ENCODE peak calls at places on chromosomes 6 and 20, in eight cellular contexts. One of them, this sample, is unnamed.

GRCh38 chr6:96721227-96721626 is 116.0 kb downstream of the GPR63 start:
- DNase-seq in Peyer's patch: no peak
- DNase-seq in ovary: no peak
- DNase-seq in HepG2: no peak
- DNase-seq in body of pancreas: no peak
- DNase-seq in transverse colon: no peak
- DNase-seq in esophagus squamous epithelium: no peak
- DNase-seq in endothelial cell of umbilical vein: no peak
- DNase-seq in this sample: no peak

GRCh38 chr6:138145402-138145801 is 16.3 kb upstream of the ARFGEF3 start:
- DNase-seq in Peyer's patch: no peak
- DNase-seq in ovary: no peak
- DNase-seq in HepG2: no peak
- DNase-seq in body of pancreas: no peak
- DNase-seq in transverse colon: no peak
- DNase-seq in esophagus squamous epithelium: no peak
- DNase-seq in endothelial cell of umbilical vein: no peak
- DNase-seq in this sample: no peak

GRCh38 chr20:12660918-12661317 is 347.9 kb upstream of the SPTLC3 start:
- DNase-seq in Peyer's patch: no peak
- DNase-seq in ovary: no peak
- DNase-seq in HepG2: peak; percentile 13
- DNase-seq in body of pancreas: peak; percentile 45
- DNase-seq in transverse colon: no peak
- DNase-seq in esophagus squamous epithelium: no peak
- DNase-seq in endothelial cell of umbilical vein: no peak
- DNase-seq in this sample: no peak

GRCh38 chr6:162385980-162386379 is 341.6 kb downstream of the PRKN start:
- DNase-seq in Peyer's patch: no peak
- DNase-seq in ovary: no peak
- DNase-seq in HepG2: no peak
- DNase-seq in body of pancreas: no peak
- DNase-seq in transverse colon: no peak
- DNase-seq in esophagus squamous epithelium: no peak
- DNase-seq in endothelial cell of umbilical vein: no peak
- DNase-seq in this sample: no peak

GRCh38 chr20:63309261-63310071 is 16.5 kb downstream of the COL20A1 start:
- DNase-seq in Peyer's patch: no peak
- DNase-seq in ovary: peak; percentile 68
- DNase-seq in HepG2: peak; percentile 41
- DNase-seq in body of pancreas: peak; percentile 28
- DNase-seq in transverse colon: peak; percentile 20
- DNase-seq in esophagus squamous epithelium: no peak
- DNase-seq in endothelial cell of umbilical vein: peak; percentile 19
- DNase-seq in this sample: no peak

GRCh38 chr6:52725530-52726192 is 37.6 kb downstream of the GSTA2 start:
- DNase-seq in Peyer's patch: no peak
- DNase-seq in ovary: no peak
- DNase-seq in HepG2: peak; percentile 99
- DNase-seq in body of pancreas: peak; percentile 89
- DNase-seq in transverse colon: peak; percentile 26
- DNase-seq in esophagus squamous epithelium: no peak
- DNase-seq in endothelial cell of umbilical vein: no peak
- DNase-seq in this sample: no peak

GRCh38 chr20:32050851-32051556 is 1.0 kb upstream of the HCK start:
- DNase-seq in Peyer's patch: peak; percentile 43
- DNase-seq in ovary: no peak
- DNase-seq in HepG2: no peak
- DNase-seq in body of pancreas: peak; percentile 62
- DNase-seq in transverse colon: peak; percentile 44
- DNase-seq in esophagus squamous epithelium: no peak
- DNase-seq in endothelial cell of umbilical vein: no peak
- DNase-seq in this sample: no peak

GRCh38 chr6:125793863-125794262 is 3.1 kb downstream of the NCOA7 start:
- DNase-seq in Peyer's patch: no peak
- DNase-seq in ovary: no peak
- DNase-seq in HepG2: no peak
- DNase-seq in body of pancreas: no peak
- DNase-seq in transverse colon: no peak
- DNase-seq in esophagus squamous epithelium: no peak
- DNase-seq in endothelial cell of umbilical vein: peak; percentile 88
- DNase-seq in this sample: no peak

GRCh38 chr20:62321521-62321948 is 18.7 kb downstream of the ADRM1 start:
- DNase-seq in Peyer's patch: no peak
- DNase-seq in ovary: no peak
- DNase-seq in HepG2: no peak
- DNase-seq in body of pancreas: no peak
- DNase-seq in transverse colon: no peak
- DNase-seq in esophagus squamous epithelium: no peak
- DNase-seq in endothelial cell of umbilical vein: no peak
- DNase-seq in this sample: no peak

GRCh38 chr6:138036955-138037592 is 70.1 kb downstream of the PERP start:
- DNase-seq in Peyer's patch: no peak
- DNase-seq in ovary: no peak
- DNase-seq in HepG2: no peak
- DNase-seq in body of pancreas: no peak
- DNase-seq in transverse colon: no peak
- DNase-seq in esophagus squamous epithelium: no peak
- DNase-seq in endothelial cell of umbilical vein: no peak
- DNase-seq in this sample: no peak

GRCh38 chr6:121600389-121601233 is 165.2 kb downstream of the GJA1 start:
- DNase-seq in Peyer's patch: no peak
- DNase-seq in ovary: no peak
- DNase-seq in HepG2: no peak
- DNase-seq in body of pancreas: no peak
- DNase-seq in transverse colon: no peak
- DNase-seq in esophagus squamous epithelium: no peak
- DNase-seq in endothelial cell of umbilical vein: no peak
- DNase-seq in this sample: no peak

GRCh38 chr6:41502607-41503434 is 43.4 kb upstream of the FOXP4 start:
- DNase-seq in Peyer's patch: no peak
- DNase-seq in ovary: peak; percentile 65
- DNase-seq in HepG2: no peak
- DNase-seq in body of pancreas: peak; percentile 14
- DNase-seq in transverse colon: no peak
- DNase-seq in esophagus squamous epithelium: no peak
- DNase-seq in endothelial cell of umbilical vein: no peak
- DNase-seq in this sample: no peak

GRCh38 chr6:39377530-39377929 is 55.0 kb upstream of the KCNK16 start:
- DNase-seq in Peyer's patch: no peak
- DNase-seq in ovary: peak; percentile 62
- DNase-seq in HepG2: peak; percentile 33
- DNase-seq in body of pancreas: peak; percentile 83
- DNase-seq in transverse colon: peak; percentile 73
- DNase-seq in esophagus squamous epithelium: no peak
- DNase-seq in endothelial cell of umbilical vein: peak; percentile 49
- DNase-seq in this sample: no peak

GRCh38 chr20:59661141-59661540 is 56.8 kb downstream of the PHACTR3 start:
- DNase-seq in Peyer's patch: no peak
- DNase-seq in ovary: no peak
- DNase-seq in HepG2: no peak
- DNase-seq in body of pancreas: no peak
- DNase-seq in transverse colon: no peak
- DNase-seq in esophagus squamous epithelium: no peak
- DNase-seq in endothelial cell of umbilical vein: no peak
- DNase-seq in this sample: peak; percentile 47

GRCh38 chr6:155872961-155873360 is 417.3 kb upstream of the NOX3 start:
- DNase-seq in Peyer's patch: no peak
- DNase-seq in ovary: no peak
- DNase-seq in HepG2: no peak
- DNase-seq in body of pancreas: no peak
- DNase-seq in transverse colon: no peak
- DNase-seq in esophagus squamous epithelium: no peak
- DNase-seq in endothelial cell of umbilical vein: no peak
- DNase-seq in this sample: no peak

GRCh38 chr6:88868559-88868860 is 94.9 kb downstream of the RNGTT start:
- DNase-seq in Peyer's patch: no peak
- DNase-seq in ovary: no peak
- DNase-seq in HepG2: no peak
- DNase-seq in body of pancreas: no peak
- DNase-seq in transverse colon: no peak
- DNase-seq in esophagus squamous epithelium: no peak
- DNase-seq in endothelial cell of umbilical vein: peak; percentile 65
- DNase-seq in this sample: no peak

GRCh38 chr6:38033442-38033982 is 214.0 kb downstream of the ZFAND3 start:
- DNase-seq in Peyer's patch: no peak
- DNase-seq in ovary: no peak
- DNase-seq in HepG2: no peak
- DNase-seq in body of pancreas: no peak
- DNase-seq in transverse colon: no peak
- DNase-seq in esophagus squamous epithelium: no peak
- DNase-seq in endothelial cell of umbilical vein: no peak
- DNase-seq in this sample: no peak

GRCh38 chr6:154872605-154873004 is 122.5 kb upstream of the TIAM2 start:
- DNase-seq in Peyer's patch: no peak
- DNase-seq in ovary: no peak
- DNase-seq in HepG2: no peak
- DNase-seq in body of pancreas: no peak
- DNase-seq in transverse colon: no peak
- DNase-seq in esophagus squamous epithelium: no peak
- DNase-seq in endothelial cell of umbilical vein: no peak
- DNase-seq in this sample: no peak

GRCh38 chr20:32240220-32240619 is 32.5 kb downstream of the POFUT1 start:
- DNase-seq in Peyer's patch: no peak
- DNase-seq in ovary: no peak
- DNase-seq in HepG2: no peak
- DNase-seq in body of pancreas: no peak
- DNase-seq in transverse colon: no peak
- DNase-seq in esophagus squamous epithelium: no peak
- DNase-seq in endothelial cell of umbilical vein: no peak
- DNase-seq in this sample: no peak

GRCh38 chr20:38673261-38673660 is 51.0 kb upstream of the SLC32A1 start:
- DNase-seq in Peyer's patch: no peak
- DNase-seq in ovary: no peak
- DNase-seq in HepG2: no peak
- DNase-seq in body of pancreas: no peak
- DNase-seq in transverse colon: no peak
- DNase-seq in esophagus squamous epithelium: no peak
- DNase-seq in endothelial cell of umbilical vein: no peak
- DNase-seq in this sample: no peak

GRCh38 chr6:39493174-39493573 is 170.7 kb upstream of the KCNK16 start:
- DNase-seq in Peyer's patch: no peak
- DNase-seq in ovary: no peak
- DNase-seq in HepG2: no peak
- DNase-seq in body of pancreas: no peak
- DNase-seq in transverse colon: no peak
- DNase-seq in esophagus squamous epithelium: no peak
- DNase-seq in endothelial cell of umbilical vein: no peak
- DNase-seq in this sample: no peak

GRCh38 chr20:6395695-6396094 is 272.9 kb upstream of the FERMT1 start:
- DNase-seq in Peyer's patch: no peak
- DNase-seq in ovary: no peak
- DNase-seq in HepG2: no peak
- DNase-seq in body of pancreas: no peak
- DNase-seq in transverse colon: no peak
- DNase-seq in esophagus squamous epithelium: no peak
- DNase-seq in endothelial cell of umbilical vein: no peak
- DNase-seq in this sample: no peak

GRCh38 chr20:21516861-21517565 is 3.1 kb upstream of the NKX2-2 start:
- DNase-seq in Peyer's patch: no peak
- DNase-seq in ovary: no peak
- DNase-seq in HepG2: no peak
- DNase-seq in body of pancreas: no peak
- DNase-seq in transverse colon: no peak
- DNase-seq in esophagus squamous epithelium: no peak
- DNase-seq in endothelial cell of umbilical vein: no peak
- DNase-seq in this sample: peak; percentile 77
- H3K9me3 ChIP-seq in Peyer's patch: no peaks in the 10 kb centered on the region
- H3K9me3 ChIP-seq in ovary: no peaks in the 10 kb centered on the region
- H3K9me3 ChIP-seq in HepG2: no peaks in the 10 kb centered on the region
- H3K9me3 ChIP-seq in body of pancreas: no peaks in the 10 kb centered on the region
- H3K9me3 ChIP-seq in transverse colon: no peaks in the 10 kb centered on the region
- H3K9me3 ChIP-seq in esophagus squamous epithelium: no peaks in the 10 kb centered on the region
- H3K9me3 ChIP-seq in endothelial cell of umbilical vein: no peaks in the 10 kb centered on the region
- H3K9me3 ChIP-seq in this sample: no peaks in the 10 kb centered on the region

DNA sequence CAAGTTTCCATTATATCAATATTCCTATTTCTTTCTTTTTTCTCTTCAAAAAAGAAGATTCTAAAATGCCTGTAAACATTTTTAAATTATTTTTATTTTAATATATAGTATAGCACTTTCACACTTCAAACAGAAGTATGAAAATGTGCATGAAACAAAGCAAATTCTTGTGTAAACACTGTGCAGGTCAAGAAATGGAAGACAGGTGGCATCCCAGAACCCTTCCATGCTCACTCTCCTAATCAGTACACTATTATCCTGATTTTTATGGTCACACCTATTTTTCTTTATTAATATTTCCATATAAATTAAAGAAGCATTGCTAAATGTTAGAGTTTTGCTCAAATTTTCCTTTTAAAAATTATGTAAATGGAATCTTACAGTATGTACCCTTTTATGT is 561.6 kb upstream of the RNF217 start:
- DNase-seq in Peyer's patch: no peak
- DNase-seq in ovary: no peak
- DNase-seq in HepG2: no peak
- DNase-seq in body of pancreas: no peak
- DNase-seq in transverse colon: no peak
- DNase-seq in esophagus squamous epithelium: no peak
- DNase-seq in endothelial cell of umbilical vein: no peak
- DNase-seq in this sample: no peak
- TF ChIP-seq CTCF in Peyer's patch: no peak
- TF ChIP-seq CTCF in ovary: no peak
- TF ChIP-seq CTCF in HepG2: peak; percentile 24
- TF ChIP-seq CTCF in body of pancreas: no peak
- TF ChIP-seq CTCF in transverse colon: no peak
- TF ChIP-seq CTCF in esophagus squamous epithelium: no peak
- TF ChIP-seq CTCF in endothelial cell of umbilical vein: no peak
- TF ChIP-seq CTCF in this sample: no peak

GRCh38 chr20:1489764-1490436 is 1.3 kb downstream of the SIRPB2 start:
- DNase-seq in Peyer's patch: no peak
- DNase-seq in ovary: no peak
- DNase-seq in HepG2: no peak
- DNase-seq in body of pancreas: peak; percentile 57
- DNase-seq in transverse colon: no peak
- DNase-seq in esophagus squamous epithelium: no peak
- DNase-seq in endothelial cell of umbilical vein: peak; percentile 29
- DNase-seq in this sample: no peak
- TF ChIP-seq POLR2A in Peyer's patch: no peak
- TF ChIP-seq POLR2A in ovary: no peak
- TF ChIP-seq POLR2A in HepG2: no peak
- TF ChIP-seq POLR2A in body of pancreas: no peak
- TF ChIP-seq POLR2A in transverse colon: peak; percentile 16
- TF ChIP-seq POLR2A in esophagus squamous epithelium: peak; percentile 51
- TF ChIP-seq POLR2A in endothelial cell of umbilical vein: no peak
- TF ChIP-seq POLR2A in this sample: peak; percentile 6

GRCh38 chr20:56166781-56167465 is 81.6 kb upstream of the MC3R start:
- DNase-seq in Peyer's patch: no peak
- DNase-seq in ovary: no peak
- DNase-seq in HepG2: no peak
- DNase-seq in body of pancreas: no peak
- DNase-seq in transverse colon: no peak
- DNase-seq in esophagus squamous epithelium: no peak
- DNase-seq in endothelial cell of umbilical vein: no peak
- DNase-seq in this sample: no peak

GRCh38 chr20:56160956-56161355 is 87.6 kb upstream of the MC3R start:
- DNase-seq in Peyer's patch: no peak
- DNase-seq in ovary: no peak
- DNase-seq in HepG2: no peak
- DNase-seq in body of pancreas: no peak
- DNase-seq in transverse colon: no peak
- DNase-seq in esophagus squamous epithelium: no peak
- DNase-seq in endothelial cell of umbilical vein: no peak
- DNase-seq in this sample: no peak

GRCh38 chr20:56158489-56158888 is 90.0 kb upstream of the MC3R start:
- DNase-seq in Peyer's patch: no peak
- DNase-seq in ovary: no peak
- DNase-seq in HepG2: no peak
- DNase-seq in body of pancreas: no peak
- DNase-seq in transverse colon: no peak
- DNase-seq in esophagus squamous epithelium: no peak
- DNase-seq in endothelial cell of umbilical vein: no peak
- DNase-seq in this sample: no peak

GRCh38 chr20:56163806-56164205 is 84.7 kb upstream of the MC3R start:
- DNase-seq in Peyer's patch: no peak
- DNase-seq in ovary: no peak
- DNase-seq in HepG2: no peak
- DNase-seq in body of pancreas: no peak
- DNase-seq in transverse colon: no peak
- DNase-seq in esophagus squamous epithelium: no peak
- DNase-seq in endothelial cell of umbilical vein: no peak
- DNase-seq in this sample: no peak
- H3K9me3 ChIP-seq in Peyer's patch: no peaks in the 10 kb centered on the region
- H3K9me3 ChIP-seq in ovary: no peaks in the 10 kb centered on the region
- H3K9me3 ChIP-seq in HepG2: peaks cover 18% of the 10 kb centered on the region
- H3K9me3 ChIP-seq in body of pancreas: no peaks in the 10 kb centered on the region
- H3K9me3 ChIP-seq in transverse colon: no peaks in the 10 kb centered on the region
- H3K9me3 ChIP-seq in esophagus squamous epithelium: no peaks in the 10 kb centered on the region
- H3K9me3 ChIP-seq in endothelial cell of umbilical vein: no peaks in the 10 kb centered on the region
- H3K9me3 ChIP-seq in this sample: no peaks in the 10 kb centered on the region

This sample was measured in vagina.